ENCODE peak calls at places on chromosome 19, in eight cellular contexts. M is mucosa of descending colon, O is nephron progenitor cell, D is endothelial cell, W is retinal pigment epithelial cell, N is right atrium auricular region, L is ovary, C is HFFc6. H is an unnamed sample.

GRCh38 chr19:39474139-39474620 is 6.5 kb upstream of the TIMM50 start:
- DNase-seq in M (no peak), O (peak), D (peak), W (no peak), N (no peak), L (peak), C (no peak), H (no peak)

GRCh38 chr19:18461471-18461870 is 23.5 kb upstream of the ISYNA1 start:
- DNase-seq in M (peak), O (no peak), D (no peak), W (no peak), N (no peak), L (no peak), C (no peak), H (no peak)

GRCh38 chr19:35566738-35567137 is 3.3 kb upstream of the ATP4A start:
- DNase-seq in M (no peak), O (no peak), D (no peak), W (no peak), N (no peak), L (no peak), C (no peak), H (no peak)

GRCh38 chr19:30066781-30067759 is 125.0 kb downstream of the URI1 start:
- DNase-seq in M (peak), O (no peak), D (no peak), W (no peak), N (no peak), L (no peak), C (no peak), H (no peak)

GRCh38 chr19:42175335-42175734 is 42.1 kb downstream of the DEDD2 start:
- DNase-seq in M (no peak), O (no peak), D (no peak), W (no peak), N (no peak), L (no peak), C (no peak), H (no peak)

GRCh38 chr19:55031178-55031577 is 6.9 kb downstream of the GP6 start:
- DNase-seq in M (no peak), O (no peak), D (no peak), W (no peak), N (no peak), L (no peak), C (no peak), H (no peak)

GRCh38 chr19:11296264-11296663 is 304 bp downstream of the TSPAN16 start:
- DNase-seq in M (no peak), O (no peak), D (no peak), W (no peak), N (peak), L (no peak), C (no peak), H (no peak)

GRCh38 chr19:52600639-52601024 is 30.5 kb downstream of the ZNF701 start:
- DNase-seq in M (peak), O (no peak), D (peak), W (no peak), N (no peak), L (peak), C (no peak), H (no peak)

GRCh38 chr19:2618611-2619010 is 83.9 kb downstream of the GNG7 start:
- DNase-seq in M (peak), O (no peak), D (no peak), W (no peak), N (no peak), L (no peak), C (peak), H (no peak)

GRCh38 chr19:53503126-53503525 is 34.8 kb upstream of the ZNF331 start:
- DNase-seq in M (no peak), O (no peak), D (no peak), W (no peak), N (no peak), L (no peak), C (no peak), H (no peak)

GRCh38 chr19:1611353-1611752 is 6.1 kb upstream of the UQCR11 start:
- DNase-seq in M (no peak), O (no peak), D (no peak), W (no peak), N (no peak), L (no peak), C (no peak), H (no peak)

GRCh38 chr19:11798391-11799296 is at the start of gene ZNF491:
- DNase-seq in M (peak), O (peak), D (no peak), W (peak), N (peak), L (peak), C (peak), H (peak)

DNA sequence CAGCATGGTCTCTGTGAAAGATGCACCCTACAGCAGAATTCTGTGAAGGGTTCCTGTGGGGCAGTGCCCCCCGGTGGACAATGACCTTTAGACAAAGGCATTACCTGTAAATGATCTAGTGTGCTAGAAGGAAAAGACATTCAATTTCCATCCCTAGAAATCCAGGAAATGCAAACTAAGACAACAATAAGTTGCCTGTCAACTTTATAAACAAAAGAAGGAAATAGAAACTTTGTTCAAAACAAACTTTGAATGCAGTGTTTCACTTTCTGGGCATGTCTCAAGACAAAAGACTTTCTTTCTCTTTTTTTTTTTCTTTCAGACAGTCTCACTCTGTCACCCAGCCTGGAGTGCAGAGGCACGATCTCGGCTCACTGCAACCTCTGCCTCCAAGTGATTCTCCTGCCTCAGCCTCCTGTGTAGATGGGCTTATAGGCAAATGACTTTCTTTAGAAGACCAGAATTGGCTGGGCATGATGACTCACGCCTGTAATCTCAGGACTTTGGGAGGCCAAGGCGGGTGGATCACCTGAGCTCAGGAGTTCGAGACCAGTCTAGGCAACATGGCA is 15.5 kb downstream of the TEX101 start:
- DNase-seq in M (no peak), O (no peak), D (peak), W (no peak), N (no peak), L (no peak), C (peak), H (no peak)
- TF ChIP-seq CTCF in M (no peak), O (peak), D (peak), W (peak), N (no peak), L (no peak), C (peak), H (no peak)

GRCh38 chr19:6425732-6426686 is 1.4 kb upstream of the KHSRP start:
- DNase-seq in M (no peak), O (no peak), D (no peak), W (no peak), N (no peak), L (peak), C (no peak), H (no peak)
- TF ChIP-seq CTCF in M (no peak), O (no peak), D (no peak), W (peak), N (no peak), L (peak), C (peak), H (no peak)

GRCh38 chr19:20357921-20358320 is 190.9 kb downstream of the ZNF486 start:
- DNase-seq in M (no peak), O (no peak), D (no peak), W (no peak), N (no peak), L (no peak), C (no peak), H (no peak)

GRCh38 chr19:20365146-20365545 is 198.1 kb downstream of the ZNF486 start:
- DNase-seq in M (no peak), O (no peak), D (no peak), W (peak), N (no peak), L (no peak), C (no peak), H (no peak)

GRCh38 chr19:20359933-20360720 is 193.1 kb downstream of the ZNF486 start:
- DNase-seq in M (no peak), O (no peak), D (peak), W (no peak), N (no peak), L (no peak), C (no peak), H (no peak)
- TF ChIP-seq CTCF in M (no peak), O (no peak), D (peak), W (peak), N (no peak), L (no peak), C (no peak), H (no peak)

GRCh38 chr19:9885077-9885552 is 50.0 kb downstream of the PIN1 start:
- DNase-seq in M (no peak), O (no peak), D (peak), W (no peak), N (no peak), L (peak), C (peak), H (no peak)
- TF ChIP-seq CTCF in M (no peak), O (no peak), D (peak), W (peak), N (no peak), L (no peak), C (peak), H (no peak)

GRCh38 chr19:40592170-40592569 is 9.0 kb upstream of the LTBP4 start:
- DNase-seq in M (no peak), O (no peak), D (no peak), W (no peak), N (no peak), L (no peak), C (peak), H (no peak)
- TF ChIP-seq CTCF in M (no peak), O (no peak), D (no peak), W (no peak), N (no peak), L (no peak), C (no peak), H (no peak)

H was measured in kidney epithelial cell.